ENCODE peak calls at places on chromosomes 11 and 22, in nine cellular contexts. K is neural progenitor cell, X is lung, L is spleen, I is cardiac muscle cell, H is PC-9, D is HepG2, U is heart left ventricle, A is tibial artery. V is an unnamed sample.

GRCh38 chr11:68166969-68167368 is 45.8 kb upstream of the CHKA start:
- DNase-seq in K (no peak), X (no peak), L (no peak), I (no peak), H (no peak), D (no peak), U (no peak), A (no peak), V (no peak)

GRCh38 chr11:76316726-76317125 is 64.2 kb downstream of the THAP12 start:
- DNase-seq in K (no peak), X (no peak), L (no peak), I (no peak), H (no peak), D (no peak), U (no peak), A (no peak), V (no peak)

GRCh38 chr11:68298659-68299516 is 13.5 kb upstream of the LRP5 start:
- DNase-seq in K (no peak), X (no peak), L (no peak), I (no peak), H (no peak), D (peak; percentile 62), U (peak; percentile 38), A (no peak), V (peak; percentile 57)

GRCh38 chr11:66595245-66595904 is 2.4 kb downstream of the CCS start:
- DNase-seq in K (no peak), X (peak; percentile 33), L (no peak), I (peak; percentile 96), H (no peak), D (no peak), U (peak; percentile 65), A (no peak), V (peak; percentile 42)

GRCh38 chr22:24181088-24181995 is at the start of gene SUSD2:
- DNase-seq in K (peak; percentile 59), X (no peak), L (peak; percentile 74), I (no peak), H (no peak), D (peak; percentile 76), U (peak; percentile 45), A (no peak), V (peak; percentile 62)

GRCh38 chr11:105673089-105673488 is 63.2 kb downstream of the GRIA4 start:
- DNase-seq in K (peak; percentile 87), X (no peak), L (no peak), I (peak; percentile 71), H (peak; percentile 23), D (peak; percentile 12), U (no peak), A (no peak), V (no peak)

GRCh38 chr11:46248270-46249102 is 29.0 kb upstream of the CREB3L1 start:
- DNase-seq in K (no peak), X (no peak), L (no peak), I (peak; percentile 93), H (peak; percentile 59), D (peak; percentile 33), U (no peak), A (no peak), V (no peak)

GRCh38 chr22:46352276-46352675 is 16.8 kb downstream of the TRMU start:
- DNase-seq in K (no peak), X (no peak), L (no peak), I (no peak), H (no peak), D (no peak), U (peak; percentile 22), A (no peak), V (no peak)

GRCh38 chr11:134939905-134940304 is 527.9 kb upstream of the B3GAT1 start:
- DNase-seq in K (peak; percentile 42), X (no peak), L (no peak), I (peak; percentile 5), H (no peak), D (peak; percentile 43), U (peak; percentile 35), A (no peak), V (no peak)

GRCh38 chr11:47980907-47981621 is 705 bp downstream of the PTPRJ start:
- DNase-seq in K (peak; percentile 88), X (peak; percentile 42), L (peak; percentile 91), I (peak; percentile 54), H (peak; percentile 37), D (no peak), U (peak; percentile 55), A (no peak), V (peak; percentile 63)

GRCh38 chr22:48356731-48357130 is 1470.9 kb downstream of the BRD1 start:
- DNase-seq in K (no peak), X (no peak), L (no peak), I (no peak), H (no peak), D (no peak), U (no peak), A (no peak), V (no peak)

GRCh38 chr22:44057411-44057987 is 33.4 kb downstream of the PARVB start:
- DNase-seq in K (no peak), X (no peak), L (no peak), I (peak; percentile 55), H (no peak), D (no peak), U (peak; percentile 90), A (peak; percentile 84), V (peak; percentile 17)

GRCh38 chr22:38949889-38950405 is 7.5 kb upstream of the APOBEC3A start:
- DNase-seq in K (peak; percentile 10), X (no peak), L (no peak), I (no peak), H (no peak), D (no peak), U (no peak), A (peak; percentile 53), V (no peak)

GRCh38 chr22:49448546-49448945 is 379.1 kb downstream of the BRD1 start:
- DNase-seq in K (no peak), X (no peak), L (no peak), I (no peak), H (no peak), D (no peak), U (no peak), A (peak; percentile 43), V (no peak)

GRCh38 chr22:41862530-41863266 is 29.8 kb downstream of the SREBF2 start:
- DNase-seq in K (no peak), X (peak; percentile 36), L (peak; percentile 81), I (no peak), H (no peak), D (no peak), U (no peak), A (no peak), V (no peak)

GRCh38 chr11:130166457-130166784 is 6.8 kb downstream of the ST14 start:
- DNase-seq in K (no peak), X (no peak), L (no peak), I (peak; percentile 89), H (peak; percentile 68), D (peak; percentile 33), U (peak; percentile 40), A (no peak), V (peak; percentile 78)

GRCh38 chr22:33710326-33710725 is 209.9 kb downstream of the LARGE1 start:
- DNase-seq in K (peak; percentile 46), X (no peak), L (no peak), I (no peak), H (no peak), D (no peak), U (no peak), A (no peak), V (no peak)

GRCh38 chr22:33707581-33707980 is 212.7 kb downstream of the LARGE1 start:
- DNase-seq in K (no peak), X (no peak), L (no peak), I (no peak), H (no peak), D (no peak), U (no peak), A (no peak), V (no peak)

DNA sequence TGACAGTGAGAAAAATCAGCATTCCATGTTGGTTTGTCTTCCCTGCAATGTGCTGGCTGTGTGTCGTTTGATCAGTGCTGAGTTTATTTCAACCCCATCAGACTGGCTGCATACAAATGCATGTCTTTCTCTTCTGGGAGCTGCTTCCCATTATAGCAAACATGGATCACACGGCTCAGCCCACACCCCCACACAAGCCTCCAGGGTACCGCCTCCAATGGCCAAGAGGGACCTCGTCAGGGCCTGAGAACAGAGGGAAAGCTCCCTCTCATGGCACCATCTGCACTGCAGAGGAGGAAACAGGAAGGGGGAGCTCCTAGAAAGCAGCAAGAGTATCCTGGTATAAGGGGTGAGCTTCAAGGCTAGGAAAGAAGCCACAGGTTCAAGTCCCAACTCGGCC is 214.2 kb downstream of the LARGE1 start:
- DNase-seq in K (peak; percentile 33), X (no peak), L (no peak), I (no peak), H (no peak), D (no peak), U (peak; percentile 39), A (no peak), V (no peak)
- TF ChIP-seq CTCF in K (no peak), X (no peak), L (no peak), I (no peak), H (no peak), D (no peak), U (peak; percentile 36), A (no peak), V (no peak)

GRCh38 chr11:86696451-86696850 is 24.0 kb upstream of the ME3 start:
- DNase-seq in K (no peak), X (no peak), L (no peak), I (no peak), H (no peak), D (no peak), U (no peak), A (no peak), V (no peak)
- H3K4me1 ChIP-seq in K (peaks cover 14% of the 10 kb centered on the region), X (peaks cover 1% of the 10 kb centered on the region), L (peaks cover 5% of the 10 kb centered on the region), I (no peaks in the 10 kb centered on the region), H (peaks cover 71% of the 10 kb centered on the region), D (no peaks in the 10 kb centered on the region), U (no peaks in the 10 kb centered on the region), A (peaks cover 22% of the 10 kb centered on the region), V (no peaks in the 10 kb centered on the region)

GRCh38 chr11:22472306-22472705 is 134.1 kb downstream of the SLC17A6 start:
- DNase-seq in K (peak; percentile 13), X (no peak), L (no peak), I (peak; percentile 4), H (no peak), D (no peak), U (no peak), A (no peak), V (no peak)
- TF ChIP-seq CTCF in K (peak; percentile 45), X (no peak), L (no peak), I (peak; percentile 18), H (no peak), D (no peak), U (no peak), A (no peak), V (no peak)

GRCh38 chr11:128407962-128408361 is 179.4 kb downstream of the ETS1 start:
- DNase-seq in K (no peak), X (no peak), L (no peak), I (peak; percentile 78), H (peak; percentile 27), D (no peak), U (no peak), A (no peak), V (no peak)

GRCh38 chr11:128400382-128401203 is 186.8 kb downstream of the ETS1 start:
- DNase-seq in K (no peak), X (no peak), L (no peak), I (peak; percentile 34), H (no peak), D (no peak), U (no peak), A (no peak), V (no peak)

GRCh38 chr11:128409476-128409875 is 177.9 kb downstream of the ETS1 start:
- DNase-seq in K (no peak), X (no peak), L (no peak), I (peak; percentile 86), H (peak; percentile 14), D (no peak), U (no peak), A (no peak), V (no peak)

GRCh38 chr11:128406365-128406706 is 181.0 kb downstream of the ETS1 start:
- DNase-seq in K (no peak), X (no peak), L (no peak), I (no peak), H (no peak), D (no peak), U (no peak), A (no peak), V (no peak)

GRCh38 chr11:128405693-128406364 is 181.5 kb downstream of the ETS1 start:
- DNase-seq in K (no peak), X (no peak), L (no peak), I (peak; percentile 42), H (no peak), D (no peak), U (no peak), A (no peak), V (no peak)
- H3K4me1 ChIP-seq in K (no peaks in the 10 kb centered on the region), X (peaks cover 3% of the 10 kb centered on the region), L (peaks cover 27% of the 10 kb centered on the region), I (peaks cover 19% of the 10 kb centered on the region), H (peaks cover 29% of the 10 kb centered on the region), D (no peaks in the 10 kb centered on the region), U (peaks cover 6% of the 10 kb centered on the region), A (peaks cover 12% of the 10 kb centered on the region), V (peaks cover 3% of the 10 kb centered on the region)

V was measured in transverse colon.